ENCODE peak calls at places on chromosomes 7 and 10, in seven cellular contexts. R, W, V, G, J, U and O are unnamed samples. For H3K9me3, the result is how much of the 10 kb centered on the place peaks cover.

GRCh38 chr10:69851306-69851705 is 49.6 kb downstream of the COL13A1 start:
- DNase-seq in R (no peak), W (no peak), V (no peak), G (no peak), J (no peak), U (no peak), O (no peak)

GRCh38 chr10:21315321-21316220 is 209.9 kb downstream of the SKIDA1 start:
- DNase-seq in R (no peak), W (no peak), V (peak), G (peak), J (peak), U (peak), O (peak)

GRCh38 chr10:17200885-17201164 is 647 bp downstream of the TRDMT1 start:
- DNase-seq in R (peak), W (no peak), V (peak), G (peak), J (no peak), U (peak), O (peak)

GRCh38 chr7:149027560-149028345 is 552 bp downstream of the PDIA4 start:
- DNase-seq in R (no peak), W (no peak), V (no peak), G (no peak), J (no peak), U (peak), O (no peak)

GRCh38 chr7:29207469-29207868 is 12.9 kb downstream of the CHN2 start:
- DNase-seq in R (no peak), W (no peak), V (no peak), G (no peak), J (no peak), U (peak), O (no peak)

GRCh38 chr10:67115972-67116371 is 190.1 kb downstream of the LRRTM3 start:
- DNase-seq in R (peak), W (no peak), V (peak), G (no peak), J (no peak), U (no peak), O (no peak)

GRCh38 chr10:43884516-43885105 is 235.9 kb upstream of the ZNF32 start:
- DNase-seq in R (no peak), W (no peak), V (no peak), G (no peak), J (no peak), U (no peak), O (no peak)

GRCh38 chr7:31758770-31759169 is 71.8 kb downstream of the PPP1R17 start:
- DNase-seq in R (no peak), W (no peak), V (no peak), G (no peak), J (no peak), U (no peak), O (no peak)

GRCh38 chr7:156207306-156207705 is 395.0 kb upstream of the SHH start:
- DNase-seq in R (no peak), W (no peak), V (no peak), G (no peak), J (no peak), U (no peak), O (no peak)

GRCh38 chr7:159014297-159015062 is 130.2 kb downstream of the VIPR2 start:
- DNase-seq in R (no peak), W (no peak), V (no peak), G (no peak), J (no peak), U (no peak), O (no peak)

GRCh38 chr7:45203947-45204445 is 46.4 kb downstream of the RAMP3 start:
- DNase-seq in R (no peak), W (no peak), V (no peak), G (no peak), J (no peak), U (peak), O (no peak)

DNA sequence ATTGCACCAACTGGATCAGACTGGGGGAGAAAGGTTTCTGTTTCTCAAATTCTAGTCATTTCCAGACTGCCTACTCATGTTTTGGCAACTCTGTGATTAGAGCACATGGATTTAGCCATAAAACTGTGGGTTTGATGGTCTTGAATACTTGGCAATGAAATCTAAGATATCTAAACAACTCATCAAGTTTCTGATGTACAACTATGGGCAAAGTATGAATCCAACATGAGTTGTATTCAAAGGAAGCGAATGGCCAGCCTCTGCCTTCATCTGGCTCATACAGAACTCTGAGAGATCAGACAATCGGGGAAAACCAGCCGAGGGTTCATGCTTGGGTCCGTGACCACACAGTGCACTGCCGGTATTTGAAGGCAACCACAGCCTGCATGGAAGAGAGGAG is 144.3 kb downstream of the ADAM12 start:
- DNase-seq in R (no peak), W (no peak), V (no peak), G (no peak), J (no peak), U (peak), O (peak)
- H3K4me3 ChIP-seq in R (no peak), W (no peak), V (no peak), G (no peak), J (no peak), U (no peak), O (no peak)

GRCh38 chr10:108049668-108050067 is 885.2 kb upstream of the SORCS1 start:
- DNase-seq in R (no peak), W (no peak), V (no peak), G (no peak), J (no peak), U (no peak), O (no peak)
- H3K9me3 ChIP-seq in R (under half), W (under half), V (under half), G (under half), J (under half), U (under half), O (under half)

GRCh38 chr10:15395912-15396311 is 24.8 kb upstream of the FAM171A1 start:
- DNase-seq in R (no peak), W (no peak), V (no peak), G (no peak), J (no peak), U (no peak), O (no peak)

GRCh38 chr10:15401382-15401781 is 30.3 kb upstream of the FAM171A1 start:
- DNase-seq in R (no peak), W (no peak), V (no peak), G (no peak), J (no peak), U (no peak), O (no peak)

GRCh38 chr10:15393417-15393816 is 22.3 kb upstream of the FAM171A1 start:
- DNase-seq in R (no peak), W (no peak), V (no peak), G (no peak), J (no peak), U (no peak), O (no peak)

GRCh38 chr10:15399060-15399661 is 28.1 kb upstream of the FAM171A1 start:
- DNase-seq in R (no peak), W (no peak), V (no peak), G (no peak), J (no peak), U (no peak), O (no peak)
- H3K4me3 ChIP-seq in R (no peak), W (no peak), V (no peak), G (no peak), J (no peak), U (no peak), O (no peak)

GRCh38 chr7:104196161-104196560 is 11.7 kb downstream of the ORC5 start:
- DNase-seq in R (no peak), W (no peak), V (no peak), G (no peak), J (no peak), U (no peak), O (no peak)
- H3K9me3 ChIP-seq in R (under half), W (under half), V (under half), G (under half), J (under half), U (under half), O (under half)

GRCh38 chr7:97733276-97734206 is 1.7 kb downstream of the TAC1 start:
- DNase-seq in R (no peak), W (peak), V (no peak), G (no peak), J (no peak), U (no peak), O (no peak)

GRCh38 chr7:97734255-97734654 is 2.4 kb downstream of the TAC1 start:
- DNase-seq in R (no peak), W (no peak), V (no peak), G (no peak), J (no peak), U (no peak), O (no peak)

GRCh38 chr7:97731736-97732370 is at the start of gene TAC1:
- DNase-seq in R (no peak), W (no peak), V (no peak), G (no peak), J (no peak), U (peak), O (no peak)

GRCh38 chr7:97735075-97735474 is 3.2 kb downstream of the TAC1 start:
- DNase-seq in R (no peak), W (no peak), V (no peak), G (no peak), J (no peak), U (no peak), O (no peak)

DNA sequence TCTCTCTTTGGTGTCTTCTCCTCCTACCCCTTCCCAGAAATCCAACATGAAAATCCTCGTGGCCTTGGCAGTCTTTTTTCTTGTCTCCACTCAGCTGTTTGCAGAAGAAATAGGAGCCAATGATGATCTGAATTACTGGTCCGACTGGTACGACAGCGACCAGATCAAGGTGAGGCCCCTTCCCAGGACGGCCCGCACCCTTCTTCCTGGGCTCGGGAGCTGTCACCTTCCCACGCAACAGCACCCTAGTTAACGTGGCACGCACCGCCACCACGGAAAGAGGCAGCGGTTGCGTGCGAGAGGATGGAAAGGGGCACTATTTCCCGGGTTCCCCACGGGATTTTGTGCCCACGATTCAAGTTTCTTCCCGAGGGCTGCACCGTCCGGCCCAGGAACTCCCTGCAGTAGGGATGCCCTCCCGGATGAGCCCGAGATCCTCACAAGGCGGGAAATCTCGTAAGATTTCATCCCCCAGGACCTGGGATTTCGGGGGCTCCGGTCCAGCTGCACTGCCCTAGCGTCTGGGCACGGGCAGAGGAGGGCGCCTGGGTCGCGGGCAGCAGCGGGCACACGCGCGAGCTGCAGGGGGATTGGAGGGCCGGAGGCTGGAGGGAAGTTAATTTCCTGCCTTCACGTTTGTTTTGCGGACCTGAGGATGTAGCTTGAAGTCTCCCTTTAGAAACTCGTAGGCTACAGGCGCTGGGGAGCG is 835 bp downstream of the TAC1 start:
- DNase-seq in R (no peak), W (no peak), V (no peak), G (no peak), J (no peak), U (no peak), O (no peak)
- H3K4me3 ChIP-seq in R (no peak), W (no peak), V (peak), G (peak), J (no peak), U (peak), O (no peak)

DNA sequence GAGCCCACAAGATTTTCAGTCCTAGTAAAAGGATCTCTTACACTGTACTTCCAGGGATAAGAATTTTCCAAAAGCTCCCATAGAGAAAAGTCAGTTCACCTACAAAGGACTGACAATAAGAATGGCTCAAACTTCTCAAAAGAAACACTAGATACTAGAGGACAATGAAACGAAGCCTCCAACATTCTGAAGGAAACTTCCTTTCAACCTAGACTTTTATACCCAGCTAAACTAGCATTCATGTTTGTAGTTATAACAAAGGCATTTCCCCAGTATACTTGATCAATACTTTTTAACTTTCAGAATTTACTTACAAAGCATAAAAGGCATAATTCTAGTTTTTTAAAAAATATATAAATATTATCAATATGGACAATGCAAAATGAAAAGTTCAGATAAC is 41.0 kb upstream of the DNAAF5 start:
- DNase-seq in R (no peak), W (no peak), V (no peak), G (no peak), J (no peak), U (no peak), O (no peak)
- H3K9me3 ChIP-seq in R (under half), W (under half), V (half or more), G (half or more), J (under half), U (under half), O (under half)

GRCh38 chr10:5449227-5449626 is 36.9 kb downstream of the NET1 start:
- DNase-seq in R (no peak), W (no peak), V (no peak), G (no peak), J (no peak), U (no peak), O (no peak)

GRCh38 chr10:5447611-5448071 is 35.3 kb downstream of the NET1 start:
- DNase-seq in R (no peak), W (no peak), V (no peak), G (no peak), J (no peak), U (no peak), O (no peak)

GRCh38 chr10:5448333-5449048 is 36.1 kb downstream of the NET1 start:
- DNase-seq in R (no peak), W (no peak), V (no peak), G (no peak), J (no peak), U (no peak), O (no peak)

GRCh38 chr10:5450605-5451384 is 38.4 kb downstream of the NET1 start:
- DNase-seq in R (no peak), W (no peak), V (no peak), G (no peak), J (no peak), U (no peak), O (no peak)

GRCh38 chr10:5449823-5450222 is 37.5 kb downstream of the NET1 start:
- DNase-seq in R (no peak), W (no peak), V (peak), G (no peak), J (no peak), U (peak), O (no peak)
- H3K4me3 ChIP-seq in R (no peak), W (peak), V (peak), G (peak), J (peak), U (no peak), O (no peak)

DNA sequence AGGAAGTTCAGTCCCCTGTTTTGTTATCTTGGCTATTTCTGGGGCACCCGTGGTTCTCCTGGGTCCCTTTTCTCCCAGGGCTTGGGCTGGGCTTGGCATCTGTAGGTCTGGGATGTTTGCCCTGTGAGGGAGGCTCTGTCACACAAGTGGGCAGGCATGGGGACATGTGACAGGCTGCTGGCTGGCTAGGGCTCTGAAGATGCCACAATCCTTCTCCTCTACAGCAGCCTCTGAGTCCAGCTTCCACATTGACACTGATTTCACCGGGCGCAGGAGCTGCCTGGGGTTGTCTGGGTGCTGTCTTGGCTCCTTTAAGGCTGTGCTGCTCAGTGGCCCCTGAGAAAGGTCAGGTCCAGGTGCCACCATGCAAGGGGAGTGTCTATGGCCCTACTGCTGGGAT is 37.4 kb upstream of the ZNF716 start:
- DNase-seq in R (no peak), W (no peak), V (no peak), G (no peak), J (no peak), U (no peak), O (no peak)
- H3K9me3 ChIP-seq in R (under half), W (under half), V (under half), G (under half), J (under half), U (under half), O (under half)